ENCODE peak calls at places on chromosomes 5 and 9, in nine cellular contexts. One of them, this sample, is unnamed.

GRCh38 chr5:173786296-173787187 is 101.6 kb upstream of the CPEB4 start:
- DNase-seq in CD8-positive, alpha-beta memory T cell: no peak
- DNase-seq in IMR-90: no peak
- DNase-seq in heart left ventricle: no peak
- DNase-seq in neural progenitor cell: peak; percentile 77
- DNase-seq in tibial artery: no peak
- DNase-seq in ovary: no peak
- DNase-seq in iPS DF 6.9: no peak
- DNase-seq in CD4-positive, CD25-positive, alpha-beta regulatory T cell: no peak
- DNase-seq in this sample: no peak

GRCh38 chr5:180331647-180331950 is 21.5 kb downstream of the GFPT2 start:
- DNase-seq in heart left ventricle: no peak
- DNase-seq in neural progenitor cell: peak; percentile 85
- DNase-seq in tibial artery: no peak
- DNase-seq in CD4-positive, CD25-positive, alpha-beta regulatory T cell: no peak
- DNase-seq in CD8-positive, alpha-beta memory T cell: no peak
- DNase-seq in ovary: no peak
- DNase-seq in iPS DF 6.9: no peak
- DNase-seq in IMR-90: no peak
- DNase-seq in this sample: no peak

GRCh38 chr5:165224366-165224765 is 1718.9 kb downstream of the MAT2B start:
- DNase-seq in heart left ventricle: no peak
- DNase-seq in IMR-90: no peak
- DNase-seq in tibial artery: no peak
- DNase-seq in CD4-positive, CD25-positive, alpha-beta regulatory T cell: no peak
- DNase-seq in CD8-positive, alpha-beta memory T cell: no peak
- DNase-seq in ovary: no peak
- DNase-seq in neural progenitor cell: no peak
- DNase-seq in iPS DF 6.9: no peak
- DNase-seq in this sample: no peak

GRCh38 chr5:178277866-178278265 is 45.3 kb upstream of the PHYKPL start:
- DNase-seq in CD8-positive, alpha-beta memory T cell: no peak
- DNase-seq in IMR-90: no peak
- DNase-seq in neural progenitor cell: no peak
- DNase-seq in heart left ventricle: peak; percentile 7
- DNase-seq in CD4-positive, CD25-positive, alpha-beta regulatory T cell: no peak
- DNase-seq in iPS DF 6.9: no peak
- DNase-seq in tibial artery: no peak
- DNase-seq in ovary: no peak
- DNase-seq in this sample: peak; percentile 68

GRCh38 chr5:149747141-149747832 is 17.2 kb downstream of the PPARGC1B start:
- DNase-seq in neural progenitor cell: no peak
- DNase-seq in iPS DF 6.9: no peak
- DNase-seq in CD8-positive, alpha-beta memory T cell: no peak
- DNase-seq in IMR-90: no peak
- DNase-seq in heart left ventricle: no peak
- DNase-seq in CD4-positive, CD25-positive, alpha-beta regulatory T cell: no peak
- DNase-seq in tibial artery: no peak
- DNase-seq in ovary: no peak
- DNase-seq in this sample: peak; percentile 62

GRCh38 chr5:22560115-22560514 is 293.0 kb downstream of the CDH12 start:
- DNase-seq in IMR-90: peak; percentile 97
- DNase-seq in iPS DF 6.9: no peak
- DNase-seq in CD8-positive, alpha-beta memory T cell: no peak
- DNase-seq in ovary: no peak
- DNase-seq in neural progenitor cell: no peak
- DNase-seq in heart left ventricle: no peak
- DNase-seq in tibial artery: no peak
- DNase-seq in CD4-positive, CD25-positive, alpha-beta regulatory T cell: no peak
- DNase-seq in this sample: no peak

GRCh38 chr9:78365979-78366697 is 69.2 kb downstream of the PSAT1 start:
- DNase-seq in CD8-positive, alpha-beta memory T cell: no peak
- DNase-seq in CD4-positive, CD25-positive, alpha-beta regulatory T cell: no peak
- DNase-seq in neural progenitor cell: peak; percentile 36
- DNase-seq in ovary: no peak
- DNase-seq in iPS DF 6.9: no peak
- DNase-seq in heart left ventricle: no peak
- DNase-seq in IMR-90: peak; percentile 39
- DNase-seq in tibial artery: no peak
- DNase-seq in this sample: no peak

GRCh38 chr9:124733964-124734740 is 37.0 kb downstream of the NR6A1 start:
- DNase-seq in neural progenitor cell: no peak
- DNase-seq in IMR-90: no peak
- DNase-seq in CD4-positive, CD25-positive, alpha-beta regulatory T cell: no peak
- DNase-seq in CD8-positive, alpha-beta memory T cell: no peak
- DNase-seq in ovary: no peak
- DNase-seq in iPS DF 6.9: no peak
- DNase-seq in tibial artery: no peak
- DNase-seq in heart left ventricle: no peak
- DNase-seq in this sample: peak; percentile 62

GRCh38 chr9:6692891-6693361 is 47.4 kb upstream of the GLDC start:
- DNase-seq in CD8-positive, alpha-beta memory T cell: no peak
- DNase-seq in tibial artery: no peak
- DNase-seq in IMR-90: no peak
- DNase-seq in ovary: no peak
- DNase-seq in iPS DF 6.9: peak; percentile 55
- DNase-seq in CD4-positive, CD25-positive, alpha-beta regulatory T cell: no peak
- DNase-seq in neural progenitor cell: no peak
- DNase-seq in heart left ventricle: no peak
- DNase-seq in this sample: no peak

GRCh38 chr5:96952946-96953730 is 17.3 kb downstream of the LNPEP start:
- DNase-seq in heart left ventricle: no peak
- DNase-seq in ovary: no peak
- DNase-seq in tibial artery: no peak
- DNase-seq in neural progenitor cell: no peak
- DNase-seq in iPS DF 6.9: no peak
- DNase-seq in CD8-positive, alpha-beta memory T cell: no peak
- DNase-seq in IMR-90: no peak
- DNase-seq in CD4-positive, CD25-positive, alpha-beta regulatory T cell: no peak
- DNase-seq in this sample: no peak
- H3K9me3 ChIP-seq in heart left ventricle: no peaks in the 10 kb centered on the region
- H3K9me3 ChIP-seq in ovary: no peaks in the 10 kb centered on the region
- H3K9me3 ChIP-seq in tibial artery: no peaks in the 10 kb centered on the region
- H3K9me3 ChIP-seq in neural progenitor cell: no peaks in the 10 kb centered on the region
- H3K9me3 ChIP-seq in iPS DF 6.9: no peaks in the 10 kb centered on the region
- H3K9me3 ChIP-seq in CD8-positive, alpha-beta memory T cell: no peaks in the 10 kb centered on the region
- H3K9me3 ChIP-seq in IMR-90: no peaks in the 10 kb centered on the region
- H3K9me3 ChIP-seq in CD4-positive, CD25-positive, alpha-beta regulatory T cell: no peaks in the 10 kb centered on the region
- H3K9me3 ChIP-seq in this sample: no peaks in the 10 kb centered on the region

DNA sequence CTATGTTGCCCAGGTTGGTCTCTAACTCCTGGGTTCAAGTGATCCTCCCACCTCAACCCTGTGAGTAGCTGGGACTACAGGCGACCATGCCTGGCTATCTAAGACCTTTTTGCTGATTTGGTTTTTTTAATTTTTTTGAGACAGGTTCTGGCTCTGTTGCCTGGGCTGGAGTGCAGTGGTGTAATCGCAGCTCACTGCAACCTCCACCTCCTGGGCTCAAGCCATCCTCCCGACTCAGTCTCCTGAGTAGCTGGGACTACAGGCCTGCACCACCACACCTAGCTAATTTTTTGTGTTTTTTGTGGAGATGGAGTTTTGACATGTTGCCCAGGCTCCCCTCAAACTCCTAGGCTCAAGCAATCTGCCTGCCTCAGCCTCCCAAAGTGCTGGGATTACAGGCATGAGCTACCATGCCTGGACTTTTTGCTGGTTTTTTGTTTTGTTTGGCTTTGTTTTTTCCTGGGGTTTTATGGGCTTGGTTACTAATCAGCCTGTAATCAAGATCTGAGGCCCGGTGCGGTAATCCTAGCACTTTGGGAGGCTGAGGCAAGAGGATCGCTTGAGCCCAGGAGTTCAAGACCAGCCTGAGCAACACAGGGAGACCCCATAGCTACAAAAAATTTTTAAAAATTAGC is 3.6 kb downstream of the CYSTM1 start:
- DNase-seq in IMR-90: no peak
- DNase-seq in neural progenitor cell: no peak
- DNase-seq in heart left ventricle: no peak
- DNase-seq in ovary: no peak
- DNase-seq in CD8-positive, alpha-beta memory T cell: no peak
- DNase-seq in CD4-positive, CD25-positive, alpha-beta regulatory T cell: no peak
- DNase-seq in tibial artery: no peak
- DNase-seq in iPS DF 6.9: no peak
- DNase-seq in this sample: no peak
- H3K4me1 ChIP-seq in IMR-90: peaks cover 12% of the 10 kb centered on the region
- H3K4me1 ChIP-seq in neural progenitor cell: peaks cover 35% of the 10 kb centered on the region
- H3K4me1 ChIP-seq in heart left ventricle: peaks cover 73% of the 10 kb centered on the region
- H3K4me1 ChIP-seq in ovary: peaks cover 8% of the 10 kb centered on the region
- H3K4me1 ChIP-seq in CD8-positive, alpha-beta memory T cell: peaks cover 11% of the 10 kb centered on the region
- H3K4me1 ChIP-seq in CD4-positive, CD25-positive, alpha-beta regulatory T cell: peaks cover 18% of the 10 kb centered on the region
- H3K4me1 ChIP-seq in tibial artery: no peaks in the 10 kb centered on the region
- H3K4me1 ChIP-seq in iPS DF 6.9: no peaks in the 10 kb centered on the region
- H3K4me1 ChIP-seq in this sample: peaks cover 64% of the 10 kb centered on the region

GRCh38 chr5:96928931-96929708 is 6.8 kb upstream of the LNPEP start:
- DNase-seq in ovary: no peak
- DNase-seq in CD8-positive, alpha-beta memory T cell: no peak
- DNase-seq in heart left ventricle: no peak
- DNase-seq in neural progenitor cell: no peak
- DNase-seq in tibial artery: no peak
- DNase-seq in IMR-90: no peak
- DNase-seq in iPS DF 6.9: no peak
- DNase-seq in CD4-positive, CD25-positive, alpha-beta regulatory T cell: no peak
- DNase-seq in this sample: no peak

GRCh38 chr5:96932026-96932425 is 3.9 kb upstream of the LNPEP start:
- DNase-seq in neural progenitor cell: no peak
- DNase-seq in tibial artery: no peak
- DNase-seq in CD4-positive, CD25-positive, alpha-beta regulatory T cell: no peak
- DNase-seq in CD8-positive, alpha-beta memory T cell: no peak
- DNase-seq in iPS DF 6.9: no peak
- DNase-seq in heart left ventricle: no peak
- DNase-seq in ovary: no peak
- DNase-seq in IMR-90: no peak
- DNase-seq in this sample: no peak

GRCh38 chr5:96931605-96932004 is 4.3 kb upstream of the LNPEP start:
- DNase-seq in tibial artery: no peak
- DNase-seq in neural progenitor cell: no peak
- DNase-seq in CD4-positive, CD25-positive, alpha-beta regulatory T cell: no peak
- DNase-seq in iPS DF 6.9: no peak
- DNase-seq in heart left ventricle: no peak
- DNase-seq in CD8-positive, alpha-beta memory T cell: no peak
- DNase-seq in IMR-90: no peak
- DNase-seq in ovary: no peak
- DNase-seq in this sample: no peak

GRCh38 chr5:96930058-96930457 is 5.8 kb upstream of the LNPEP start:
- DNase-seq in CD4-positive, CD25-positive, alpha-beta regulatory T cell: no peak
- DNase-seq in iPS DF 6.9: no peak
- DNase-seq in IMR-90: no peak
- DNase-seq in neural progenitor cell: no peak
- DNase-seq in tibial artery: no peak
- DNase-seq in heart left ventricle: no peak
- DNase-seq in ovary: no peak
- DNase-seq in CD8-positive, alpha-beta memory T cell: no peak
- DNase-seq in this sample: peak; percentile 40

DNA sequence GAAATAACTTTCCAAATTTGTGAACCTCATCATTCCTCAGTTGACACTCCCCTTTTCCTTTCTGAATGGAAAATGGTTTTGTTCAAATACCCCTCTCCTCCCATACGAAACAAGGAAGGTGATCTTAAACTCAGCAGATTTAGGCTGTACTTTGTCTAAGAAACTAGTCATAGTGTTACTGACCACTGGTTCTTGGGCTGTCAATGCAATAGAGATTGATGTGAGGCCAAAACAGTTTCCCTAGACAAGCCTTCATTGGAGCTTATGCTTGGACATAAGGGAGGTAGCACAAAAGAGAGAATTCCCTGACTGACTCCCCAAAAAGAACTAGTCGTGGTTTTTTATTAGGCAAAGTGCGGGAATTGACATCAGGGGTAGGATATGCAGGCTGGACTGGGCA is 5.3 kb upstream of the LNPEP start:
- DNase-seq in CD4-positive, CD25-positive, alpha-beta regulatory T cell: no peak
- DNase-seq in tibial artery: no peak
- DNase-seq in iPS DF 6.9: no peak
- DNase-seq in ovary: no peak
- DNase-seq in heart left ventricle: no peak
- DNase-seq in CD8-positive, alpha-beta memory T cell: no peak
- DNase-seq in IMR-90: no peak
- DNase-seq in neural progenitor cell: no peak
- DNase-seq in this sample: no peak
- H3K27me3 ChIP-seq in CD4-positive, CD25-positive, alpha-beta regulatory T cell: no peaks in the 10 kb centered on the region
- H3K27me3 ChIP-seq in tibial artery: no peaks in the 10 kb centered on the region
- H3K27me3 ChIP-seq in iPS DF 6.9: no peaks in the 10 kb centered on the region
- H3K27me3 ChIP-seq in ovary: no peaks in the 10 kb centered on the region
- H3K27me3 ChIP-seq in heart left ventricle: no peaks in the 10 kb centered on the region
- H3K27me3 ChIP-seq in CD8-positive, alpha-beta memory T cell: no peaks in the 10 kb centered on the region
- H3K27me3 ChIP-seq in IMR-90: no peaks in the 10 kb centered on the region
- H3K27me3 ChIP-seq in neural progenitor cell: no peaks in the 10 kb centered on the region
- H3K27me3 ChIP-seq in this sample: no peaks in the 10 kb centered on the region

DNA sequence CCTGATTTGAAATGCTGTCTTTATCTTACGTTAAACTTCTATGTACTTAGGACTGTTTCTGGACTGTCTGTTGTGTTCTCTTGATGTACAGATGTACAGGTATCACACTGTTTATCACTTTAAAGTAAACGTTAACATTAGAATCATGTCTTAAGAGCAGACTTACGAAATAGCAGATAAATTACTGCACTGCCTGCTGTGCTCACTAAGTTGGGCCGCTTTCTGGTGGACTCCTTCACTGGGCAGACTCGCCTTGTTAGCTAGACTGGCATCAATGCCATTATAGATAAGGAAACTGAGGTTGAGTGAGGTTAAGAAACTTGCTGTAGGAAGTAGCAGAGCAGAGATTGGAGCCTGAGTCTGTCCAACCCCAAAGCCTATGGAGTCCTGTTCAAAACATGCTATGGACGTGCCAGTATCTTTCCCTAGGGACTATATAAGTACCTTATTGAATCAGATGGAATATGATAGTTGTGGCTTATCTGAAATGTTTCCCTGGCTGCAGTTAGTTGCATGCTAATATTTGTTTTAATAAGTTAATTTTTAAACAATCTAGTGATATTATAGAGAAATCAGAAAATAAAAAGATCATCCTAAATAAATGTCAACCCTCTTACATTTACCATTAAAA is 16.9 kb downstream of the ZNF618 start:
- DNase-seq in tibial artery: no peak
- DNase-seq in CD4-positive, CD25-positive, alpha-beta regulatory T cell: no peak
- DNase-seq in IMR-90: peak; percentile 38
- DNase-seq in ovary: no peak
- DNase-seq in heart left ventricle: no peak
- DNase-seq in neural progenitor cell: no peak
- DNase-seq in CD8-positive, alpha-beta memory T cell: no peak
- DNase-seq in iPS DF 6.9: no peak
- DNase-seq in this sample: no peak
- H3K9me3 ChIP-seq in tibial artery: no peaks in the 10 kb centered on the region
- H3K9me3 ChIP-seq in CD4-positive, CD25-positive, alpha-beta regulatory T cell: no peaks in the 10 kb centered on the region
- H3K9me3 ChIP-seq in IMR-90: peaks cover 2% of the 10 kb centered on the region
- H3K9me3 ChIP-seq in ovary: no peaks in the 10 kb centered on the region
- H3K9me3 ChIP-seq in heart left ventricle: no peaks in the 10 kb centered on the region
- H3K9me3 ChIP-seq in neural progenitor cell: peaks cover 17% of the 10 kb centered on the region
- H3K9me3 ChIP-seq in CD8-positive, alpha-beta memory T cell: no peaks in the 10 kb centered on the region
- H3K9me3 ChIP-seq in iPS DF 6.9: no peaks in the 10 kb centered on the region
- H3K9me3 ChIP-seq in this sample: no peaks in the 10 kb centered on the region

DNA sequence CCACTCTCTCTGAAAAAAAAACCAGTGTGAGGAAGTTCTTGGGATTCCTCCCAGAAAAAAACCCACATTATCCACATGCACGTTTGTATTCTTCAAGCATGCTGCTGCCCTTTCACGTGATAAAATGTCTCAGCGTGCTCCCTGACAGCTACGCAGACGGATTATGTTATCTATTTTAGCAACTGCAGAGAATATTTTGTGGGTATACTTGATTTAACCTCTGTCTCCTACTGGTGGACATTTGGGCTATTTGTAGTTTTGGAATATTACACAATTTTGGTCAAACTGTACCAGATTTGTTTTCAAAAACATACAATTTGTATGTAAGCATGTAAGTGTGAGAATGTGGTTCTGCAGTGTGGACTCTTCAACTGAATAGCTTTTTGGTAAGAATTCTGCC is 10.7 kb downstream of the PRRC2B start:
- DNase-seq in heart left ventricle: no peak
- DNase-seq in CD4-positive, CD25-positive, alpha-beta regulatory T cell: no peak
- DNase-seq in CD8-positive, alpha-beta memory T cell: no peak
- DNase-seq in IMR-90: peak; percentile 46
- DNase-seq in iPS DF 6.9: no peak
- DNase-seq in tibial artery: no peak
- DNase-seq in ovary: no peak
- DNase-seq in neural progenitor cell: no peak
- DNase-seq in this sample: no peak
- H3K4me1 ChIP-seq in heart left ventricle: peaks cover 100% of the 10 kb centered on the region
- H3K4me1 ChIP-seq in CD4-positive, CD25-positive, alpha-beta regulatory T cell: peaks cover 92% of the 10 kb centered on the region
- H3K4me1 ChIP-seq in CD8-positive, alpha-beta memory T cell: peaks cover 93% of the 10 kb centered on the region
- H3K4me1 ChIP-seq in IMR-90: peaks cover 46% of the 10 kb centered on the region
- H3K4me1 ChIP-seq in iPS DF 6.9: peaks cover 31% of the 10 kb centered on the region
- H3K4me1 ChIP-seq in tibial artery: peaks cover 5% of the 10 kb centered on the region
- H3K4me1 ChIP-seq in ovary: peaks cover 47% of the 10 kb centered on the region
- H3K4me1 ChIP-seq in neural progenitor cell: peaks cover 95% of the 10 kb centered on the region
- H3K4me1 ChIP-seq in this sample: peaks cover 59% of the 10 kb centered on the region

This sample was measured in thyroid gland.